ENCODE peak calls at places on chromosomes 1 and 21, in seven cellular contexts. Y is CD4-positive, alpha-beta T cell; V is HTR-8/SVneo; Z is psoas muscle; K is glutamatergic neuron; C is stimulated activated CD8-positive, alpha-beta memory T cell treated with anti-CD3 and anti-CD28 coated beads, Interleukin-15, amount 100 ng/mL, for 48 hours; N is hepatic stellate cell. T is an unnamed sample.
A peak's percentile ranks its signal among the peaks of the same experiment; 100 is the strongest.

GRCh38 chr1:111998332-111998731 is 8.9 kb upstream of the KCND3 start:
- DNase-seq in Y (no peak), V (no peak), Z (no peak), K (no peak), C (no peak), N (no peak), T (no peak)

GRCh38 chr1:172609528-172609927 is 49.4 kb upstream of the FASLG start:
- DNase-seq in Y (no peak), V (no peak), Z (no peak), K (no peak), C (no peak), N (no peak), T (no peak)

GRCh38 chr1:24966724-24967346 is 36.8 kb upstream of the RUNX3 start:
- DNase-seq in Y (peak; percentile 25), V (peak; percentile 61), Z (peak; percentile 40), K (no peak), C (peak; percentile 86), N (no peak), T (peak; percentile 51)

GRCh38 chr1:45883633-45884032 is 80.2 kb downstream of the MAST2 start:
- DNase-seq in Y (no peak), V (no peak), Z (no peak), K (no peak), C (no peak), N (peak; percentile 22), T (peak; percentile 20)

GRCh38 chr21:17900281-17900989 is 81.3 kb upstream of the C21orf91 start:
- DNase-seq in Y (no peak), V (no peak), Z (no peak), K (no peak), C (no peak), N (no peak), T (no peak)

GRCh38 chr1:53237638-53238037 is 680 bp downstream of the MAGOH start:
- DNase-seq in Y (no peak), V (no peak), Z (no peak), K (no peak), C (no peak), N (no peak), T (no peak)

GRCh38 chr1:67719329-67720196 is 34.6 kb downstream of the GADD45A start:
- DNase-seq in Y (no peak), V (no peak), Z (no peak), K (no peak), C (no peak), N (no peak), T (no peak)

GRCh38 chr1:205226868-205227583 is 720 bp upstream of the TMCC2 start:
- DNase-seq in Y (no peak), V (peak; percentile 36), Z (no peak), K (no peak), C (no peak), N (no peak), T (no peak)

GRCh38 chr21:17818158-17819113 is 720 bp downstream of the C21orf91 start:
- DNase-seq in Y (peak; percentile 38), V (no peak), Z (peak; percentile 61), K (peak; percentile 59), C (no peak), N (peak; percentile 29), T (no peak)

GRCh38 chr1:192913683-192914082 is 104.8 kb downstream of the RGS2 start:
- DNase-seq in Y (no peak), V (no peak), Z (no peak), K (no peak), C (no peak), N (no peak), T (no peak)

GRCh38 chr1:14039894-14040430 is 340.0 kb downstream of the PRDM2 start:
- DNase-seq in Y (no peak), V (no peak), Z (no peak), K (no peak), C (no peak), N (no peak), T (no peak)

GRCh38 chr1:237005674-237006073 is 1.4 kb upstream of the MT1HL1 start:
- DNase-seq in Y (no peak), V (no peak), Z (no peak), K (no peak), C (no peak), N (no peak), T (no peak)

GRCh38 chr1:162485236-162485635 is 12.4 kb upstream of the UHMK1 start:
- DNase-seq in Y (no peak), V (no peak), Z (no peak), K (no peak), C (no peak), N (peak; percentile 22), T (no peak)

GRCh38 chr1:230270185-230270939 is 155.8 kb downstream of the PGBD5 start:
- DNase-seq in Y (no peak), V (no peak), Z (no peak), K (no peak), C (no peak), N (peak; percentile 54), T (no peak)

GRCh38 chr1:196438324-196438723 is 169.9 kb downstream of the KCNT2 start:
- DNase-seq in Y (no peak), V (no peak), Z (no peak), K (no peak), C (no peak), N (no peak), T (no peak)

GRCh38 chr1:58515794-58516401 is 30.6 kb downstream of the OMA1 start:
- DNase-seq in Y (no peak), V (peak; percentile 45), Z (peak; percentile 29), K (no peak), C (no peak), N (peak; percentile 34), T (peak; percentile 52)

GRCh38 chr1:67230539-67230938 is 64.3 kb downstream of the IL23R start:
- DNase-seq in Y (no peak), V (no peak), Z (no peak), K (no peak), C (no peak), N (no peak), T (no peak)

GRCh38 chr1:221237587-221237986 is 358.3 kb downstream of the HLX start:
- DNase-seq in Y (no peak), V (no peak), Z (no peak), K (no peak), C (no peak), N (no peak), T (no peak)

GRCh38 chr1:32715901-32716311 is 13.3 kb upstream of the SYNC start:
- DNase-seq in Y (no peak), V (no peak), Z (no peak), K (no peak), C (no peak), N (no peak), T (no peak)

GRCh38 chr1:54207287-54207686 is 7.3 kb downstream of the MRPL37 start:
- DNase-seq in Y (no peak), V (no peak), Z (no peak), K (no peak), C (no peak), N (no peak), T (no peak)

GRCh38 chr1:41419584-41420295 is 58.5 kb downstream of the FOXO6 start:
- DNase-seq in Y (no peak), V (no peak), Z (no peak), K (no peak), C (no peak), N (no peak), T (no peak)

GRCh38 chr1:205988585-205988995 is 14.6 kb downstream of the RAB7B start:
- DNase-seq in Y (no peak), V (no peak), Z (no peak), K (no peak), C (no peak), N (no peak), T (no peak)

GRCh38 chr21:44949161-44950015 is 9.6 kb downstream of the SLX9 start:
- DNase-seq in Y (peak; percentile 82), V (peak; percentile 93), Z (peak; percentile 95), K (peak; percentile 91), C (peak; percentile 53), N (peak; percentile 84), T (no peak)

GRCh38 chr1:109564189-109564878 is 15.9 kb downstream of the GNAI3 start:
- DNase-seq in Y (no peak), V (no peak), Z (no peak), K (no peak), C (no peak), N (no peak), T (no peak)

GRCh38 chr1:207579436-207579799 is 65.5 kb upstream of the CR1L start:
- DNase-seq in Y (no peak), V (peak; percentile 33), Z (no peak), K (peak; percentile 60), C (peak; percentile 2), N (peak; percentile 36), T (peak; percentile 30)

GRCh38 chr21:45295576-45296365 is 8.1 kb upstream of the POFUT2 start:
- DNase-seq in Y (no peak), V (peak; percentile 74), Z (no peak), K (no peak), C (no peak), N (peak; percentile 83), T (no peak)

GRCh38 chr1:190478193-190479007 is 736 bp upstream of the BRINP3 start:
- DNase-seq in Y (no peak), V (peak; percentile 19), Z (no peak), K (peak; percentile 66), C (no peak), N (no peak), T (peak; percentile 44)

GRCh38 chr1:47776554-47777156 is 220.5 kb downstream of the TRABD2B start:
- DNase-seq in Y (no peak), V (no peak), Z (no peak), K (no peak), C (no peak), N (no peak), T (no peak)

GRCh38 chr1:113281550-113281949 is 108.8 kb upstream of the MAGI3 start:
- DNase-seq in Y (no peak), V (no peak), Z (no peak), K (no peak), C (no peak), N (no peak), T (no peak)

T was measured in HS-5.